ENCODE peak calls at places on chromosomes 1 and 21, in six cellular contexts. Q, U, Y, S, G and H are unnamed samples.

GRCh38 chr1:242828828-242829227 is 304.3 kb upstream of the PLD5 start:
- DNase-seq in Y (no peak), U (no peak), Q (no peak), G (no peak), S (no peak), H (no peak)

GRCh38 chr1:11792106-11792505 is 13.7 kb downstream of the MTHFR start:
- DNase-seq in Q (no peak), G (no peak), U (no peak), S (no peak), Y (no peak), H (no peak)

GRCh38 chr1:224065455-224065854 is 48.5 kb upstream of the FBXO28 start:
- DNase-seq in U (peak), S (no peak), Y (no peak), Q (peak), G (no peak), H (peak)

GRCh38 chr1:241849345-241849695 is 1.3 kb downstream of the EXO1 start:
- DNase-seq in U (no peak), Q (no peak), Y (no peak), S (no peak), G (no peak), H (no peak)

GRCh38 chr1:16080422-16081150 is 7.1 kb upstream of the FAM131C start:
- DNase-seq in Q (no peak), Y (no peak), S (no peak), U (no peak), G (no peak), H (peak)

GRCh38 chr1:201537467-201537866 is 1.5 kb upstream of the NAV1 start:
- DNase-seq in Y (no peak), U (no peak), G (no peak), Q (no peak), S (no peak), H (no peak)

GRCh38 chr1:87155648-87156047 is 173.0 kb upstream of the LMO4 start:
- DNase-seq in Y (peak), Q (no peak), G (no peak), U (no peak), S (no peak), H (no peak)

GRCh38 chr1:160293020-160293968 is 8.4 kb upstream of the PEX19 start:
- DNase-seq in Q (no peak), Y (no peak), U (no peak), G (no peak), S (no peak), H (no peak)

GRCh38 chr1:8477199-8477982 is 159.5 kb downstream of the SLC45A1 start:
- DNase-seq in Y (no peak), Q (no peak), G (peak), S (no peak), U (no peak), H (no peak)

GRCh38 chr1:153697873-153698647 is 19.6 kb downstream of the NPR1 start:
- DNase-seq in Q (no peak), S (no peak), U (peak), Y (no peak), G (no peak), H (no peak)

GRCh38 chr1:211472724-211473123 is 19.2 kb downstream of the RD3 start:
- DNase-seq in Q (peak), Y (no peak), S (no peak), G (no peak), U (no peak), H (no peak)

GRCh38 chr1:230853736-230854135 is 14.6 kb downstream of the C1orf198 start:
- DNase-seq in Y (no peak), U (no peak), G (no peak), Q (no peak), S (no peak), H (no peak)

GRCh38 chr1:201917362-201918033 is 28.8 kb downstream of the SHISA4 start:
- DNase-seq in S (no peak), U (no peak), G (no peak), Q (peak), Y (no peak), H (no peak)

GRCh38 chr1:240337795-240338194 is 246.1 kb downstream of the FMN2 start:
- DNase-seq in Y (peak), Q (peak), U (no peak), S (no peak), G (no peak), H (no peak)

GRCh38 chr1:14929547-14930223 is 223.9 kb upstream of the TMEM51 start:
- DNase-seq in G (no peak), Q (peak), U (peak), S (no peak), Y (no peak), H (peak)

GRCh38 chr1:923131-923990 is at the start of gene SAMD11:
- DNase-seq in S (peak), Q (no peak), Y (no peak), U (peak), G (peak), H (peak)

GRCh38 chr1:161137881-161138280 is 5.4 kb upstream of the DEDD start:
- DNase-seq in S (no peak), Q (no peak), Y (no peak), U (no peak), G (no peak), H (no peak)

GRCh38 chr1:228918335-228918734 is 183.1 kb downstream of the RHOU start:
- DNase-seq in Q (no peak), U (no peak), Y (no peak), S (no peak), G (no peak), H (no peak)

GRCh38 chr1:153763365-153764225 is 11.6 kb upstream of the SLC27A3 start:
- DNase-seq in U (no peak), G (no peak), S (no peak), Q (no peak), Y (peak), H (no peak)

GRCh38 chr21:43759651-43760050 is 16.5 kb downstream of the CSTB start:
- DNase-seq in Y (no peak), Q (no peak), S (no peak), G (no peak), U (no peak), H (no peak)

GRCh38 chr21:44428281-44428942 is 26.9 kb upstream of the LRRC3 start:
- DNase-seq in S (peak), U (peak), G (peak), Y (peak), Q (peak), H (peak)

GRCh38 chr1:25796807-25797458 is 3.1 kb upstream of the SELENON start:
- DNase-seq in Q (peak), U (peak), G (peak), S (peak), Y (peak), H (peak)

GRCh38 chr21:38958940-38959685 is 153.4 kb downstream of the ETS2 start:
- DNase-seq in Q (peak), U (peak), G (no peak), S (no peak), Y (peak), H (no peak)

GRCh38 chr1:169108897-169109560 is 2.5 kb downstream of the ATP1B1 start:
- DNase-seq in Y (no peak), G (no peak), S (no peak), Q (peak), U (peak), H (peak)